ENCODE peak calls at places on chromosomes 2 and 18, in eight cellular contexts. K is breast epithelium, V is OCI-LY7, J is uterus, Z is right lobe of liver, B is IMR-90, H is transverse colon, T is adrenal gland. Y is an unnamed sample.

GRCh38 chr18:54206447-54206846 is 18.0 kb downstream of the MBD2 start:
- DNase-seq in K (no peak), Z (no peak), J (no peak), T (no peak), V (no peak), H (no peak), B (no peak), Y (no peak)

GRCh38 chr2:98348066-98348561 is 1.9 kb downstream of the CNGA3 start:
- DNase-seq in T (no peak), Z (no peak), B (no peak), V (no peak), J (no peak), H (no peak), K (no peak), Y (no peak)

GRCh38 chr2:17239550-17239949 is 278.7 kb downstream of the RAD51AP2 start:
- DNase-seq in K (no peak), V (no peak), H (no peak), T (no peak), J (no peak), B (no peak), Z (no peak), Y (no peak)

GRCh38 chr18:9697121-9697520 is 11.0 kb upstream of the RAB31 start:
- DNase-seq in T (no peak), B (no peak), Z (no peak), H (no peak), K (no peak), V (no peak), J (no peak), Y (no peak)

GRCh38 chr2:48851161-48851560 is 95.6 kb upstream of the LHCGR start:
- DNase-seq in B (peak; percentile 62), Z (no peak), K (no peak), V (no peak), T (no peak), J (no peak), H (no peak), Y (no peak)

GRCh38 chr2:84494070-84494469 is 22.2 kb upstream of the DNAH6 start:
- DNase-seq in V (no peak), Z (no peak), T (no peak), H (no peak), J (no peak), K (no peak), B (peak; percentile 78), Y (no peak)

GRCh38 chr2:104933518-104933917 is 79.6 kb downstream of the POU3F3 start:
- DNase-seq in K (no peak), J (no peak), Z (no peak), H (no peak), V (no peak), T (no peak), B (no peak), Y (no peak)

GRCh38 chr2:34731274-34731673 is 1132.2 kb upstream of the FAM98A start:
- DNase-seq in Z (no peak), H (no peak), J (no peak), V (no peak), B (no peak), T (no peak), K (no peak), Y (no peak)

GRCh38 chr18:58388736-58389135 is 240.2 kb downstream of the ALPK2 start:
- DNase-seq in T (no peak), J (no peak), H (no peak), Z (no peak), K (no peak), B (no peak), V (no peak), Y (no peak)

GRCh38 chr2:236769981-236770671 is 200.5 kb downstream of the ACKR3 start:
- DNase-seq in B (peak; percentile 87), J (no peak), K (no peak), H (no peak), T (peak; percentile 19), Z (no peak), V (no peak), Y (no peak)

GRCh38 chr2:14903709-14904374 is 271.3 kb downstream of the LRATD1 start:
- DNase-seq in H (peak; percentile 42), J (no peak), T (no peak), Z (peak; percentile 40), K (no peak), B (no peak), V (peak; percentile 75), Y (no peak)

GRCh38 chr2:108288534-108289106 is at the start of gene SULT1C2:
- DNase-seq in Z (no peak), V (no peak), K (no peak), H (no peak), B (peak; percentile 12), T (no peak), J (no peak), Y (no peak)

GRCh38 chr2:38184964-38185603 is 109.1 kb upstream of the CYP1B1 start:
- DNase-seq in T (no peak), V (peak; percentile 4), K (no peak), H (no peak), J (no peak), Z (no peak), B (peak; percentile 73), Y (no peak)

GRCh38 chr18:36655074-36655473 is 173.7 kb downstream of the TPGS2 start:
- DNase-seq in V (no peak), Z (no peak), J (no peak), T (no peak), H (no peak), B (no peak), K (no peak), Y (no peak)

GRCh38 chr2:170651603-170652002 is 63.5 kb upstream of the SP5 start:
- DNase-seq in T (no peak), H (no peak), B (no peak), J (no peak), K (no peak), V (no peak), Z (no peak), Y (peak; percentile 86)

GRCh38 chr2:152161598-152161997 is 14.0 kb downstream of the STAM2 start:
- DNase-seq in H (no peak), T (no peak), Z (no peak), B (no peak), J (no peak), K (no peak), V (no peak), Y (no peak)

GRCh38 chr2:88874063-88874657 is 182.7 kb downstream of the RPIA start:
- DNase-seq in V (peak; percentile 72), B (peak; percentile 63), H (no peak), Z (no peak), J (no peak), T (peak; percentile 30), K (no peak), Y (no peak)

GRCh38 chr2:210225461-210225798 is 183 bp upstream of the ACADL start:
- DNase-seq in K (no peak), Z (no peak), J (no peak), H (no peak), V (no peak), T (no peak), B (no peak), Y (no peak)

GRCh38 chr2:61702088-61702467 is 151.8 kb downstream of the FAM161A start:
- DNase-seq in B (no peak), Z (no peak), H (no peak), K (no peak), T (no peak), J (no peak), V (no peak), Y (no peak)

GRCh38 chr18:77054606-77055428 is 77.8 kb downstream of the MBP start:
- DNase-seq in J (peak; percentile 75), H (peak; percentile 82), V (peak; percentile 83), T (peak; percentile 85), B (peak; percentile 93), K (peak; percentile 55), Z (peak; percentile 88), Y (peak; percentile 85)

GRCh38 chr2:101518470-101519172 is 43.7 kb upstream of the RFX8 start:
- DNase-seq in B (peak; percentile 50), K (peak; percentile 26), J (peak; percentile 36), H (peak; percentile 27), V (peak; percentile 23), Z (peak; percentile 64), T (peak; percentile 45), Y (no peak)

GRCh38 chr2:197159681-197160211 is 150.8 kb downstream of the ANKRD44 start:
- DNase-seq in K (no peak), H (no peak), Z (no peak), J (no peak), V (no peak), B (peak; percentile 85), T (peak; percentile 52), Y (no peak)

GRCh38 chr2:25042321-25043240 is 705 bp downstream of the EFR3B start:
- DNase-seq in T (peak; percentile 22), B (peak; percentile 10), H (peak; percentile 30), J (no peak), Z (peak; percentile 34), K (no peak), V (no peak), Y (peak; percentile 5)

GRCh38 chr2:45992021-45992745 is 305.0 kb upstream of the EPAS1 start:
- DNase-seq in B (peak; percentile 66), T (peak; percentile 46), K (peak; percentile 77), V (no peak), J (no peak), H (peak; percentile 77), Z (peak; percentile 83), Y (no peak)
- H3K27ac ChIP-seq in B (peak overlapping the region; percentile 70), T (peak overlapping the region; percentile 68), K (peak overlapping the region; percentile 76), V (no peak overlapping the region), J (peak overlapping the region; percentile 21), H (peak overlapping the region; percentile 78), Z (peak overlapping the region; percentile 56), Y (no peak overlapping the region)

GRCh38 chr2:127721978-127722355 is 20.7 kb downstream of the SFT2D3 start:
- DNase-seq in B (peak; percentile 41), J (no peak), Z (no peak), V (no peak), H (no peak), T (no peak), K (no peak), Y (no peak)

GRCh38 chr2:127726158-127726880 is 25.0 kb downstream of the SFT2D3 start:
- DNase-seq in T (no peak), B (no peak), J (no peak), Z (no peak), H (no peak), V (no peak), K (no peak), Y (no peak)

GRCh38 chr2:127721311-127721977 is 20.1 kb downstream of the SFT2D3 start:
- DNase-seq in Z (no peak), J (no peak), H (no peak), T (no peak), K (no peak), B (peak; percentile 68), V (no peak), Y (no peak)

GRCh38 chr2:127719301-127720218 is 18.3 kb downstream of the SFT2D3 start:
- DNase-seq in H (no peak), V (no peak), B (no peak), Z (no peak), J (no peak), T (no peak), K (no peak), Y (no peak)

GRCh38 chr2:127722807-127723206 is 21.5 kb downstream of the SFT2D3 start:
- DNase-seq in Z (no peak), B (no peak), T (no peak), J (no peak), K (no peak), H (no peak), V (no peak), Y (no peak)
- H3K36me3 ChIP-seq in Z (peaks cover 11% of the 10 kb centered on the region), B (peaks cover 27% of the 10 kb centered on the region), T (peaks cover 36% of the 10 kb centered on the region), J (no peaks in the 10 kb centered on the region), K (peaks cover 6% of the 10 kb centered on the region), H (peaks cover 38% of the 10 kb centered on the region), V (peaks cover 83% of the 10 kb centered on the region), Y (peaks cover 41% of the 10 kb centered on the region)

GRCh38 chr2:189559579-189560272 is 20.9 kb downstream of the SLC40A1 start:
- DNase-seq in K (no peak), T (peak; percentile 79), V (no peak), B (no peak), J (no peak), Z (no peak), H (no peak), Y (no peak)
- H3K27ac ChIP-seq in K (peak overlapping the region; percentile 24), T (peak overlapping the region; percentile 67), V (no peak overlapping the region), B (peak overlapping the region; percentile 29), J (peak overlapping the region; percentile 91), Z (peak overlapping the region; percentile 11), H (peak overlapping the region; percentile 60), Y (no peak overlapping the region)

GRCh38 chr2:219252084-219252483 is 959 bp upstream of the TUBA4B start:
- DNase-seq in K (no peak), J (no peak), Z (no peak), B (no peak), H (peak; percentile 31), T (no peak), V (peak; percentile 27), Y (no peak)
- H3K36me3 ChIP-seq in K (no peaks in the 10 kb centered on the region), J (no peaks in the 10 kb centered on the region), Z (no peaks in the 10 kb centered on the region), B (peaks cover 15% of the 10 kb centered on the region), H (no peaks in the 10 kb centered on the region), T (peaks cover 14% of the 10 kb centered on the region), V (peaks cover 48% of the 10 kb centered on the region), Y (peaks cover 46% of the 10 kb centered on the region)